ENCODE peak calls at places on chromosomes 5 and 9, in five cellular contexts. S is tibial artery, Z is AG09309, A is esophagus squamous epithelium, D is fibroblast of mammary gland. C is an unnamed sample.

GRCh38 chr5:116865651-116866050 is 291.0 kb upstream of the SEMA6A start:
- DNase-seq in S (no peak), Z (no peak), A (no peak), D (no peak), C (no peak)

GRCh38 chr5:137296213-137296702 is 202.9 kb downstream of the SPOCK1 start:
- DNase-seq in S (no peak), Z (no peak), A (no peak), D (no peak), C (no peak)

GRCh38 chr5:180059326-180059725 is 12.2 kb downstream of the RNF130 start:
- DNase-seq in S (no peak), Z (no peak), A (no peak), D (no peak), C (no peak)

GRCh38 chr5:1504617-1505016 is 19.1 kb downstream of the LPCAT1 start:
- DNase-seq in S (no peak), Z (no peak), A (no peak), D (no peak), C (no peak)

GRCh38 chr5:3954189-3954588 is 358.6 kb downstream of the IRX1 start:
- DNase-seq in S (no peak), Z (no peak), A (no peak), D (no peak), C (no peak)

GRCh38 chr9:135079018-135079417 is 8.4 kb upstream of the OLFM1 start:
- DNase-seq in S (no peak), Z (no peak), A (no peak), D (no peak), C (no peak)

GRCh38 chr5:75037106-75037505 is 15.3 kb downstream of the GCNT4 start:
- DNase-seq in S (no peak), Z (peak; percentile 46), A (no peak), D (peak; percentile 83), C (peak; percentile 43)

GRCh38 chr5:4855048-4855447 is 285.1 kb upstream of the ADAMTS16 start:
- DNase-seq in S (no peak), Z (no peak), A (no peak), D (no peak), C (no peak)

GRCh38 chr9:94922098-94922607 is 195.7 kb downstream of the AOPEP start:
- DNase-seq in S (peak; percentile 69), Z (peak; percentile 99), A (no peak), D (peak; percentile 89), C (peak; percentile 86)

GRCh38 chr5:132493821-132494220 is 3.2 kb upstream of the IRF1 start:
- DNase-seq in S (no peak), Z (no peak), A (no peak), D (no peak), C (no peak)

GRCh38 chr9:35079041-35079425 is 709 bp downstream of the FANCG start:
- DNase-seq in S (no peak), Z (no peak), A (no peak), D (no peak), C (no peak)

GRCh38 chr9:116238225-116238624 is 84.6 kb downstream of the PAPPA start:
- DNase-seq in S (no peak), Z (peak; percentile 81), A (no peak), D (peak; percentile 90), C (peak; percentile 20)

GRCh38 chr5:172102251-172102870 is 85.7 kb downstream of the STK10 start:
- DNase-seq in S (no peak), Z (no peak), A (no peak), D (no peak), C (no peak)

DNA sequence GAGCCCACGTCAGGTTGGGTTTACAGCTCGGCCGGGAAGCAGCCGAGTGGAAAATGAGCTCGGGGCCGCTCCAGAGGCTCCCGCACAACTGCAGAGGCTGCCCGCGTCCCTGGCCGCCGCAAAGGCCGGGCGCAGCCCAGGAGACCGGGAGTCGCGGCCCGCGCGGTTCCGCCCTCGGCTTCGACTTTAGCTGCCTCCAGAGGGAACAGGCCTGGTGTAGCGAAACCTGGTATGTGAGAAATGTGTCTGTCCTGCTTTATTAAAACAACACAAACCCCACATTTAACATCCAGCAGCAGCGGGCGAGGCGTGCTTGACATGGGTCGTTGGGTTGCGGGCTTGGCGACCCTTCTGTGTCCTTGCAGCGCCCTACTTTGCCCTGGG is 66.2 kb downstream of the FOXD1 start:
- DNase-seq in S (no peak), Z (no peak), A (no peak), D (no peak), C (no peak)
- H3K4me3 ChIP-seq in S (no peak overlapping the region), Z (no peak overlapping the region), A (peak overlapping the region; percentile 33), D (no peak overlapping the region), C (no peak overlapping the region)

GRCh38 chr9:19456996-19457693 is 48.3 kb downstream of the ACER2 start:
- DNase-seq in S (peak; percentile 64), Z (peak; percentile 39), A (no peak), D (peak; percentile 76), C (peak; percentile 54)
- H3K4me3 ChIP-seq in S (no peak overlapping the region), Z (peak overlapping the region; percentile 16), A (no peak overlapping the region), D (no peak overlapping the region), C (no peak overlapping the region)

DNA sequence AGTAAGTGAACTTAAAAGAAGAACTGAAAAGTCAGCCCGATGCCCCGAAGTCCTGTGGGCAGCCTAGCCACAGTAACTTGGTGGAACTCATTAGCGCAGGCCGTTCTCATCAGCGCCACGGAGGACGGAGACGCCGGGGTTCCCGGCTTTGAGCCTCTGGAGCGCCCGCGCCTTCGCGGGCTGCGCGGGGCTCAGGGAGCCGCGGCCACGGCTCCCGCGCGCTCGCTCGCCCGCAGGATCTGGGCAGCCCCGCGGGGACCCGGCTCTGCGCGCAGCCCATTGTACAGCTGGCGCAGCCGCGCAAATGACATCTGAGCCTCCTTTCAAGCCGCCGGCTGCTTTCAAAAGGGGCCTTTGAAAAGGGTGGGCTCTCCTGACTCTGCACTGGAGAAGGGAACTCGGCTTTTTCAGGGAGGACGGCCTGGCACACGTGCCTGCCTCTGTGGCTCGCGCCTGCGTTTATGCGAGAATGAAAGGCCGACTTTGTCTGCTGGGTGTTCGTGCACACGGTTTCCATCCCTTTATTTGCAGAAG is 40.7 kb downstream of the TLR4 start:
- DNase-seq in S (no peak), Z (no peak), A (no peak), D (no peak), C (no peak)
- H3K4me3 ChIP-seq in S (peak overlapping the region; percentile 37), Z (peak overlapping the region; percentile 37), A (peak overlapping the region; percentile 38), D (no peak overlapping the region), C (no peak overlapping the region)

DNA sequence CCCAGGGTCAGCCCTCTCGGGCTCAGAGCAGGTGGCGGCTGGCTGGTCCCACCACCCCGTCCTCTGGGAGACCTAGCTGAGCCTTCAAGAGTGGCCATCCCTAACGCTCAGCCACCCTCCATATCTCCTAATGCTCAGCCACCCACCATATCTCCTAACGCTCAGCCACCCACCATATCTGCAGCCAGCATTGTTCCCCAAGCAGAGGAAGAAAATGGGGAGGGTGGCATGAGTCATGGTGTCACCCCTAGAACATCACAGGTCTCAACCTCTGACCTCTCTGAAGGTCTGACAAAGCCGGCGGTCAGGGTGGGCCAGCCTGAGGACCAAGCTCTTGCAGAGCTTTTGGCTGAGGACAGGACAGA is 14.7 kb downstream of the LHX3 start:
- DNase-seq in S (no peak), Z (no peak), A (no peak), D (no peak), C (no peak)
- H3K4me3 ChIP-seq in S (no peak overlapping the region), Z (no peak overlapping the region), A (no peak overlapping the region), D (no peak overlapping the region), C (no peak overlapping the region)

GRCh38 chr5:169067641-169068316 is 233.2 kb downstream of the SLIT3 start:
- DNase-seq in S (no peak), Z (no peak), A (no peak), D (no peak), C (no peak)
- H3K4me3 ChIP-seq in S (no peak overlapping the region), Z (no peak overlapping the region), A (no peak overlapping the region), D (no peak overlapping the region), C (no peak overlapping the region)